ENCODE peak calls at places on chromosomes 16 and 17, in five cellular contexts. Z is IMR-90; A is keratinocyte; H is CD8-positive, alpha-beta T cell; W is thoracic aorta. P is an unnamed sample. For H3K27me3, the result is how much of the 10 kb centered on the place peaks cover.

GRCh38 chr17:77203846-77204245 is 63.1 kb downstream of the SEC14L1 start:
- DNase-seq in W (no peak), Z (no peak), H (no peak), A (no peak), P (no peak)

GRCh38 chr17:34781571-34782108 is 179.6 kb downstream of the CCT6B start:
- DNase-seq in W (no peak), A (no peak), H (no peak), Z (peak), P (no peak)

GRCh38 chr16:35931722-35932121 is 2472.3 kb downstream of the TP53TG3F start:
- DNase-seq in W (no peak), Z (no peak), H (no peak), A (no peak), P (no peak)

GRCh38 chr16:88758227-88758943 is 26.6 kb downstream of the PIEZO1 start:
- DNase-seq in A (no peak), H (no peak), Z (no peak), W (no peak), P (no peak)

GRCh38 chr16:58048494-58048893 is 22.9 kb downstream of the MMP15 start:
- DNase-seq in W (no peak), A (no peak), H (no peak), Z (no peak), P (no peak)

GRCh38 chr16:77434365-77435239 is at the start of gene ADAMTS18:
- DNase-seq in H (no peak), W (no peak), Z (no peak), A (no peak), P (no peak)

GRCh38 chr16:76118344-76118743 is 158.9 kb upstream of the CNTNAP4 start:
- DNase-seq in H (no peak), W (no peak), A (no peak), Z (no peak), P (no peak)

GRCh38 chr17:50043290-50044148 is 12.4 kb upstream of the ITGA3 start:
- DNase-seq in H (no peak), Z (no peak), A (no peak), W (no peak), P (no peak)

GRCh38 chr16:12675852-12676251 is 127.8 kb downstream of the CPPED1 start:
- DNase-seq in A (no peak), Z (peak), W (no peak), H (no peak), P (peak)

GRCh38 chr16:82038941-82039340 is 3.9 kb downstream of the HSD17B2 start:
- DNase-seq in Z (no peak), A (no peak), W (no peak), H (no peak), P (no peak)

GRCh38 chr16:82034981-82035612 is at the start of gene HSD17B2:
- DNase-seq in H (no peak), A (no peak), Z (peak), W (no peak), P (peak)

GRCh38 chr16:82037666-82038065 is 2.6 kb downstream of the HSD17B2 start:
- DNase-seq in W (no peak), Z (peak), A (no peak), H (no peak), P (no peak)

GRCh38 chr16:82040296-82040695 is 5.2 kb downstream of the HSD17B2 start:
- DNase-seq in A (no peak), Z (no peak), W (no peak), H (no peak), P (no peak)

GRCh38 chr16:82037251-82037650 is 2.2 kb downstream of the HSD17B2 start:
- DNase-seq in H (no peak), A (no peak), Z (no peak), W (no peak), P (no peak)
- H3K4me3 ChIP-seq in H (no peak), A (no peak), Z (no peak), W (no peak), P (no peak)

GRCh38 chr17:58233547-58233946 is 4.8 kb upstream of the LPO start:
- DNase-seq in A (no peak), Z (no peak), H (no peak), W (no peak), P (no peak)
- H3K27me3 ChIP-seq in A (under half), Z (under half), H (under half), W (under half), P (under half)

DNA sequence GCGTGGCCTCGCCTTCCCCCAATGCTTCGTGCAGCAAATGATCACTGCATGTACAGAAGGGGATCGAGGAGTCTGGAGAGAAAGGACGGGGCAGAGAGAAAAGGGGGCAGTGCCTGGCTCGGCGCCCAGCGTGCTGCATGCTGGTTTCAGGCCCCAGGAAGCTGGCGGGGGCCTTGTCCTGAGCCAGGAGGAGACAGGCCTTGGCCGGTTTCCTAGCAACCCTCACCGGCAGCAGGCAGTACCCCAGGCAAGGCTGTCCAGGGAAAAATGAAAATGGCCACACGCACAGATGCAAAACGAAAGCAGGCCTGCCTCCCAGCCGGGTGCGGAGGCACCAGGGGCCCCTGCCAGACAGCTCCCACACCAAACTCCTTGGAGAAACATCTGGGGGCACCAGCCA is 126.3 kb downstream of the ZFHX3 start:
- DNase-seq in W (no peak), Z (peak), H (no peak), A (no peak), P (no peak)
- H3K4me3 ChIP-seq in W (peak), Z (no peak), H (no peak), A (no peak), P (no peak)

DNA sequence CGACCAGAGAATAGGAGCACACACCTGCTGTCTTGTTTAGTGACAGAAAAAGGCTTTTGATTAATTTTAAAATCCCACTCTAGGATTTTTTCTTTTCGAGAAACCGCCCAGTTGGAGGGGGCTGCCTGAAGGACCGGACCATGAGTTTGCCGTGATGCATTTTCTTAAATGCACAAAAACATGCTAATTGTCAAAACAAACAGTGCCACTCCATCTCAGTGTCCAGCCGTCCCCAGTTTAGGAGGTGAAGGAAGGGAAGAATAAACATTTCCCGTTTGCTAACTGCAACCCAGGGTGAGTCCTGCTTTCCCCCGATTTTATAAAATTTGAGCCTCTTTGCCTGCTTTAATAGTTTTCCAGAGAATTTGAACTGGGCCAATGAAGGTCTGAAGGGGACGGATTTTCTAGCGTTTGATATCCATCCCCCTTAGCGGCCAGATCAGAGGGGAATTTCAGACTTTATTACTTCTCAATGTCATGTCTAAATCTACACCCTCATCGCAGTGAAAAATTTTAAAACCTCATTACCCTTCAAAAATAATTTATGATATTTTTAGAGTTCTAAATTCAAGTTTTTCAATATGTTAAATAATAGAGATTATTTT is 3.3 kb downstream of the FOXC2 start:
- DNase-seq in W (no peak), A (no peak), Z (no peak), H (no peak), P (no peak)
- H3K27me3 ChIP-seq in W (under half), A (half or more), Z (under half), H (under half), P (under half)

DNA sequence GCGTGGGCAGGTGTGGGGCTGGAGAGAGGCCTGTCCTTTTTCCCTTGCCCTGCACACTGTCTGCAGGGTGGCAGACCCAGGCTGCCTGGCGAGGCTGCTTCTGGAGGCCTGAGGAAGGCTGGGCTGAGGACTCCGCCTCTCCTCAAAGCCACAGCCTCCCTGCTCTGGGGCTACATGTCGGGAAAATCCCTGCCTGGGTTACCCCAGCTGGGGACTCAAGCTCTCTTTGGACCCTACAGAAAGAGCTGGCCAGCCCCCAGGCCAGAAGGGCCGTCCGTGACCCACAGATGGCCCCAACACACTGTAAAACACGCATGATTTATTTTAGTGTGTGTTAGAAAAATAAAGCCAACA is 33.8 kb upstream of the SLC38A10 start:
- DNase-seq in H (no peak), Z (no peak), A (no peak), W (no peak), P (no peak)
- H3K4me3 ChIP-seq in H (no peak), Z (no peak), A (peak), W (no peak), P (no peak)

DNA sequence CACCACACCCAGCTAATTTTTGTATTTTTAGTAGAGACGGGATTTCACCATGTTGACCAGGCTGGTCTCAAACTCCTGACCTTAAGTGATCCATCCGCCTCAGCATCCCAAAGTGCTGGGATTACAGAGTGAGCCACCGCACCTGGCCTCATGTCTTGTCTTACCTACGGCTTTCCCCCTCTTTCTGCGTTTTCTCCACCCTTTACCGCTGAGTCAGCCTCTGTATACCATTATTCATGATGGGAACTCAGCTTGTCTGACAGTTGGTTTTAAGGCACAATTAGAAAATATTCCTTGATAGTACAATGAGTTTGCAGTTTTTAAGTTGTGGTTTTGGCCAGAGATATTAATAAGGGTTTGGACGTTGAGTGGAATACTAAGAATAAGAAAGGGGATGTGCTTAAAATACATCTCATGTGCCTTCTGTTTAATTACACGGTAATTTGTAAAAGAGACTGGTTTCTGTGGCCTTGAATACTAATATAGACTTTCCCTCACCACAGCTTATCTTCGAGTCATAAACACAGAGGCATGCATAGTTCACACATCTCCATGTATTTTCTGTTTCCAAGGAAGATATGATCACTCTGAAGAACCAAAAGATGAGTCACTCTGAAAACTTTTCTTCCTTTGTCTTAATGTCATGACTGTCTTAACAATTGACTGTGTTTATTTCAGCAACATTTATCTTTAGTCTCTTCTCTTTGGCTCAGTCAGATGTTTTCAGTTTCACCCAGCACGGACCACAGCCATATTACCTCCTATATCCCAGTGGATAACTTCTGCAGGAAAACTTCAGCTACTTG is 54.3 kb downstream of the PITPNC1 start:
- DNase-seq in Z (peak), W (no peak), H (no peak), A (no peak), P (no peak)
- H3K27me3 ChIP-seq in Z (under half), W (under half), H (under half), A (under half), P (under half)

DNA sequence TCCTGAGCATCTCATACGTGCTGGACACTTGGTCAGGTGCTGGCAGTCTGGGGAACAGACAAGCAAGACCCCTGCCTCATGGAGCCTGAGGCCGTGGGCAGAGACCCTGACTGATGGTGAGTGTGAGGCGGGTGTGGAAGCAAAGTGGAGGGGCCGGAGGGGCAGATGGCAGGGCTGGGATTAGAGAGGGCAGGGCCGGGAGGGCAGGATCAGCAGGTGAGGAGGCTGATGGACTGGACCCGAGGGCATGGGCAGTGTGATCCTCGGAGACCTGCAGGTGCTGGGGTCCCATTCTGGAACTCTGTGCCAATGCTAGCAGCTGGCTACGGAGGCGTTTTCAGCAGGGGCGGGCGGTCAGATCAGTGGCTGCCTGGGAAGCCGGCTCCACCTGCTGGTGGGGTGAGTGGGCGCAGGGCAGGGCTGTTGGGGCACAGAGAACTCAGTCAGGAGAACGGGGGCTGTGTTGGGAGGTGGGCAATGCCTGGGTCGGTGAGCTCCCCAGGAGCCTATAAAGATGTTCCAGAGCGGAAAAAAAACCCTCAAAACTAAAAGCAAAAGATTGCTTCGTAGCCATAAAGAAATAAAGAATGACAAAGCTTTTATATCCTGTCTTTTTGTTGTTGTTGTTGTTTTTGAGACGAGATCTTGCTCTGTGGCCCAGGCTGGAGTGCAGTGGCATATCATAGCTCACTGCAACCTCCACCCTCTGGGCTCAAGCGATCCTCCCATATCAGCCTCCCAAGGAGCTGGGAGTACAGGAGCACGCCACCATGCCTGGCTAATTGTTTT is 8.9 kb upstream of the C16orf74 start:
- DNase-seq in W (no peak), A (no peak), Z (no peak), H (no peak), P (no peak)
- H3K4me3 ChIP-seq in W (no peak), A (no peak), Z (no peak), H (no peak), P (no peak)